ENCODE peak calls at places on chromosomes 2 and 18, in nine cellular contexts. One of them, this sample, is unnamed.

GRCh38 chr2:148032215-148032614 is 11.3 kb downstream of the MBD5 start:
- DNase-seq in NCI-H146: no peak
- DNase-seq in fibroblast of the conjunctiva: no peak
- DNase-seq in NCI-H1694 treated with DMSO at 0.1 percent for 48 hours: no peak
- DNase-seq in T-helper 2 cell: no peak
- DNase-seq in EL: no peak
- DNase-seq in mucosa of gallbladder: no peak
- DNase-seq in epithelial cell of prostate: no peak
- DNase-seq in GM12891: no peak
- DNase-seq in this sample: no peak

GRCh38 chr2:23465982-23466381 is 81.0 kb downstream of the KLHL29 start:
- DNase-seq in NCI-H146: no peak
- DNase-seq in fibroblast of the conjunctiva: no peak
- DNase-seq in NCI-H1694 treated with DMSO at 0.1 percent for 48 hours: no peak
- DNase-seq in T-helper 2 cell: no peak
- DNase-seq in EL: no peak
- DNase-seq in mucosa of gallbladder: no peak
- DNase-seq in epithelial cell of prostate: no peak
- DNase-seq in GM12891: no peak
- DNase-seq in this sample: no peak

GRCh38 chr18:57276720-57277284 is 75.6 kb upstream of the ST8SIA3 start:
- DNase-seq in NCI-H146: peak
- DNase-seq in fibroblast of the conjunctiva: no peak
- DNase-seq in NCI-H1694 treated with DMSO at 0.1 percent for 48 hours: no peak
- DNase-seq in T-helper 2 cell: no peak
- DNase-seq in EL: no peak
- DNase-seq in mucosa of gallbladder: no peak
- DNase-seq in epithelial cell of prostate: no peak
- DNase-seq in GM12891: no peak
- DNase-seq in this sample: no peak

GRCh38 chr2:238471-239268 is 25.2 kb downstream of the SH3YL1 start:
- DNase-seq in NCI-H146: no peak
- DNase-seq in fibroblast of the conjunctiva: no peak
- DNase-seq in NCI-H1694 treated with DMSO at 0.1 percent for 48 hours: no peak
- DNase-seq in T-helper 2 cell: no peak
- DNase-seq in EL: no peak
- DNase-seq in mucosa of gallbladder: no peak
- DNase-seq in epithelial cell of prostate: no peak
- DNase-seq in GM12891: no peak
- DNase-seq in this sample: no peak

GRCh38 chr2:105674406-105674805 is 70.3 kb upstream of the NCK2 start:
- DNase-seq in NCI-H146: no peak
- DNase-seq in fibroblast of the conjunctiva: no peak
- DNase-seq in NCI-H1694 treated with DMSO at 0.1 percent for 48 hours: no peak
- DNase-seq in T-helper 2 cell: no peak
- DNase-seq in EL: no peak
- DNase-seq in mucosa of gallbladder: no peak
- DNase-seq in epithelial cell of prostate: no peak
- DNase-seq in GM12891: no peak
- DNase-seq in this sample: no peak

GRCh38 chr18:74124642-74125041 is 23.0 kb downstream of the FBXO15 start:
- DNase-seq in NCI-H146: no peak
- DNase-seq in fibroblast of the conjunctiva: no peak
- DNase-seq in NCI-H1694 treated with DMSO at 0.1 percent for 48 hours: no peak
- DNase-seq in T-helper 2 cell: no peak
- DNase-seq in EL: no peak
- DNase-seq in mucosa of gallbladder: no peak
- DNase-seq in epithelial cell of prostate: no peak
- DNase-seq in GM12891: no peak
- DNase-seq in this sample: no peak

GRCh38 chr2:10980886-10981425 is 69.2 kb downstream of the KCNF1 start:
- DNase-seq in NCI-H146: no peak
- DNase-seq in fibroblast of the conjunctiva: no peak
- DNase-seq in NCI-H1694 treated with DMSO at 0.1 percent for 48 hours: no peak
- DNase-seq in T-helper 2 cell: no peak
- DNase-seq in EL: no peak
- DNase-seq in mucosa of gallbladder: no peak
- DNase-seq in epithelial cell of prostate: no peak
- DNase-seq in GM12891: no peak
- DNase-seq in this sample: no peak

GRCh38 chr2:98448441-98449145 is 3.9 kb downstream of the INPP4A start:
- DNase-seq in NCI-H146: no peak
- DNase-seq in fibroblast of the conjunctiva: no peak
- DNase-seq in NCI-H1694 treated with DMSO at 0.1 percent for 48 hours: no peak
- DNase-seq in T-helper 2 cell: no peak
- DNase-seq in EL: no peak
- DNase-seq in mucosa of gallbladder: no peak
- DNase-seq in epithelial cell of prostate: no peak
- DNase-seq in GM12891: no peak
- DNase-seq in this sample: no peak

GRCh38 chr2:215460682-215461081 is 24.8 kb upstream of the FN1 start:
- DNase-seq in NCI-H146: no peak
- DNase-seq in fibroblast of the conjunctiva: peak
- DNase-seq in NCI-H1694 treated with DMSO at 0.1 percent for 48 hours: no peak
- DNase-seq in T-helper 2 cell: no peak
- DNase-seq in EL: peak
- DNase-seq in mucosa of gallbladder: no peak
- DNase-seq in epithelial cell of prostate: no peak
- DNase-seq in GM12891: no peak
- DNase-seq in this sample: no peak

GRCh38 chr2:98487806-98488189 is 43.1 kb downstream of the INPP4A start:
- DNase-seq in NCI-H146: peak
- DNase-seq in fibroblast of the conjunctiva: no peak
- DNase-seq in NCI-H1694 treated with DMSO at 0.1 percent for 48 hours: peak
- DNase-seq in T-helper 2 cell: peak
- DNase-seq in EL: peak
- DNase-seq in mucosa of gallbladder: no peak
- DNase-seq in epithelial cell of prostate: no peak
- DNase-seq in GM12891: no peak
- DNase-seq in this sample: no peak